ENCODE peak calls at places on chromosomes 12 and 14, in five cellular contexts. One of them, this sample, is unnamed. For H3K36me3 and H3K4me1, the result is how much of the 10 kb centered on the place peaks cover.

GRCh38 chr14:100747021-100747586 is 20.4 kb downstream of the DLK1 start:
- DNase-seq in osteoblast: peak
- DNase-seq in keratinocyte: peak
- DNase-seq in CD4-positive, alpha-beta memory T cell: no peak
- DNase-seq in cardiac muscle cell: no peak
- DNase-seq in this sample: peak

GRCh38 chr14:81313775-81314429 is 86.2 kb downstream of the STON2 start:
- DNase-seq in CD4-positive, alpha-beta memory T cell: no peak
- DNase-seq in cardiac muscle cell: no peak
- DNase-seq in osteoblast: no peak
- DNase-seq in keratinocyte: no peak
- DNase-seq in this sample: no peak

GRCh38 chr14:64337901-64338615 is 43.9 kb upstream of the ESR2 start:
- DNase-seq in cardiac muscle cell: peak
- DNase-seq in CD4-positive, alpha-beta memory T cell: no peak
- DNase-seq in keratinocyte: no peak
- DNase-seq in osteoblast: peak
- DNase-seq in this sample: peak

GRCh38 chr12:991350-992278 is 591 bp downstream of the ERC1 start:
- DNase-seq in cardiac muscle cell: no peak
- DNase-seq in keratinocyte: no peak
- DNase-seq in CD4-positive, alpha-beta memory T cell: peak
- DNase-seq in osteoblast: peak
- DNase-seq in this sample: no peak

GRCh38 chr12:126582231-126582630 is 1517.0 kb downstream of the AACS start:
- DNase-seq in keratinocyte: no peak
- DNase-seq in cardiac muscle cell: no peak
- DNase-seq in CD4-positive, alpha-beta memory T cell: no peak
- DNase-seq in osteoblast: no peak
- DNase-seq in this sample: no peak

GRCh38 chr12:50222275-50222783 is 55.2 kb upstream of the CERS5 start:
- DNase-seq in keratinocyte: no peak
- DNase-seq in CD4-positive, alpha-beta memory T cell: peak
- DNase-seq in cardiac muscle cell: peak
- DNase-seq in osteoblast: peak
- DNase-seq in this sample: peak

GRCh38 chr14:60647837-60648168 is 1.5 kb downstream of the SIX1 start:
- DNase-seq in osteoblast: peak
- DNase-seq in CD4-positive, alpha-beta memory T cell: no peak
- DNase-seq in cardiac muscle cell: no peak
- DNase-seq in keratinocyte: no peak
- DNase-seq in this sample: no peak

GRCh38 chr14:55556929-55557623 is 22.9 kb upstream of the KTN1 start:
- DNase-seq in cardiac muscle cell: peak
- DNase-seq in CD4-positive, alpha-beta memory T cell: no peak
- DNase-seq in keratinocyte: peak
- DNase-seq in osteoblast: peak
- DNase-seq in this sample: peak

GRCh38 chr12:124316257-124316656 is 21.4 kb downstream of the RFLNA start:
- DNase-seq in cardiac muscle cell: no peak
- DNase-seq in keratinocyte: no peak
- DNase-seq in CD4-positive, alpha-beta memory T cell: no peak
- DNase-seq in osteoblast: no peak
- DNase-seq in this sample: no peak

GRCh38 chr14:89430271-89430620 is 13.2 kb upstream of the FOXN3 start:
- DNase-seq in osteoblast: no peak
- DNase-seq in keratinocyte: no peak
- DNase-seq in cardiac muscle cell: no peak
- DNase-seq in CD4-positive, alpha-beta memory T cell: no peak
- DNase-seq in this sample: no peak

GRCh38 chr12:69423037-69423905 is 46.9 kb upstream of the FRS2 start:
- DNase-seq in osteoblast: no peak
- DNase-seq in CD4-positive, alpha-beta memory T cell: no peak
- DNase-seq in keratinocyte: no peak
- DNase-seq in cardiac muscle cell: no peak
- DNase-seq in this sample: no peak

GRCh38 chr12:114759635-114760034 is 75.7 kb upstream of the TBX3 start:
- DNase-seq in osteoblast: no peak
- DNase-seq in CD4-positive, alpha-beta memory T cell: no peak
- DNase-seq in cardiac muscle cell: no peak
- DNase-seq in keratinocyte: no peak
- DNase-seq in this sample: no peak

GRCh38 chr12:97530237-97530636 is 67.6 kb downstream of the RMST start:
- DNase-seq in cardiac muscle cell: no peak
- DNase-seq in keratinocyte: no peak
- DNase-seq in osteoblast: no peak
- DNase-seq in CD4-positive, alpha-beta memory T cell: no peak
- DNase-seq in this sample: no peak

GRCh38 chr14:105138021-105138541 is 30.5 kb downstream of the JAG2 start:
- DNase-seq in cardiac muscle cell: no peak
- DNase-seq in osteoblast: peak
- DNase-seq in CD4-positive, alpha-beta memory T cell: no peak
- DNase-seq in keratinocyte: no peak
- DNase-seq in this sample: no peak

GRCh38 chr12:94272280-94272679 is 123.9 kb downstream of the PLXNC1 start:
- DNase-seq in CD4-positive, alpha-beta memory T cell: no peak
- DNase-seq in keratinocyte: no peak
- DNase-seq in osteoblast: no peak
- DNase-seq in cardiac muscle cell: no peak
- DNase-seq in this sample: no peak

GRCh38 chr14:44154889-44155288 is 352.2 kb downstream of the FSCB start:
- DNase-seq in osteoblast: peak
- DNase-seq in keratinocyte: no peak
- DNase-seq in CD4-positive, alpha-beta memory T cell: no peak
- DNase-seq in cardiac muscle cell: no peak
- DNase-seq in this sample: no peak

GRCh38 chr12:15088115-15088514 is 115.3 kb downstream of the PDE6H start:
- DNase-seq in cardiac muscle cell: no peak
- DNase-seq in keratinocyte: no peak
- DNase-seq in osteoblast: no peak
- DNase-seq in CD4-positive, alpha-beta memory T cell: no peak
- DNase-seq in this sample: no peak

GRCh38 chr14:50035214-50035613 is 81.2 kb downstream of the VCPKMT start:
- DNase-seq in keratinocyte: peak
- DNase-seq in cardiac muscle cell: no peak
- DNase-seq in osteoblast: no peak
- DNase-seq in CD4-positive, alpha-beta memory T cell: no peak
- DNase-seq in this sample: no peak

GRCh38 chr12:124412646-124413015 is 117.7 kb downstream of the RFLNA start:
- DNase-seq in keratinocyte: no peak
- DNase-seq in CD4-positive, alpha-beta memory T cell: no peak
- DNase-seq in cardiac muscle cell: no peak
- DNase-seq in osteoblast: no peak
- DNase-seq in this sample: no peak

GRCh38 chr14:96741151-96741977 is 55.8 kb upstream of the VRK1 start:
- DNase-seq in cardiac muscle cell: peak
- DNase-seq in osteoblast: peak
- DNase-seq in CD4-positive, alpha-beta memory T cell: peak
- DNase-seq in keratinocyte: no peak
- DNase-seq in this sample: peak

GRCh38 chr14:45790293-45790692 is 537.3 kb upstream of the MIS18BP1 start:
- DNase-seq in osteoblast: no peak
- DNase-seq in keratinocyte: no peak
- DNase-seq in cardiac muscle cell: no peak
- DNase-seq in CD4-positive, alpha-beta memory T cell: no peak
- DNase-seq in this sample: no peak

GRCh38 chr12:76012656-76013055 is 18.9 kb downstream of the PHLDA1 start:
- DNase-seq in osteoblast: no peak
- DNase-seq in cardiac muscle cell: no peak
- DNase-seq in keratinocyte: no peak
- DNase-seq in CD4-positive, alpha-beta memory T cell: no peak
- DNase-seq in this sample: no peak

GRCh38 chr12:76014007-76014406 is 17.6 kb downstream of the PHLDA1 start:
- DNase-seq in CD4-positive, alpha-beta memory T cell: no peak
- DNase-seq in osteoblast: no peak
- DNase-seq in keratinocyte: no peak
- DNase-seq in cardiac muscle cell: peak
- DNase-seq in this sample: no peak

GRCh38 chr12:76008438-76008837 is 23.1 kb downstream of the PHLDA1 start:
- DNase-seq in osteoblast: no peak
- DNase-seq in cardiac muscle cell: no peak
- DNase-seq in keratinocyte: no peak
- DNase-seq in CD4-positive, alpha-beta memory T cell: no peak
- DNase-seq in this sample: no peak

GRCh38 chr12:76013603-76014002 is 18.0 kb downstream of the PHLDA1 start:
- DNase-seq in CD4-positive, alpha-beta memory T cell: no peak
- DNase-seq in cardiac muscle cell: no peak
- DNase-seq in osteoblast: peak
- DNase-seq in keratinocyte: no peak
- DNase-seq in this sample: peak

GRCh38 chr12:76010732-76011458 is 20.7 kb downstream of the PHLDA1 start:
- DNase-seq in cardiac muscle cell: no peak
- DNase-seq in keratinocyte: no peak
- DNase-seq in CD4-positive, alpha-beta memory T cell: no peak
- DNase-seq in osteoblast: peak
- DNase-seq in this sample: peak
- H3K27ac ChIP-seq in cardiac muscle cell: no peak
- H3K27ac ChIP-seq in keratinocyte: no peak
- H3K27ac ChIP-seq in CD4-positive, alpha-beta memory T cell: no peak
- H3K27ac ChIP-seq in osteoblast: peak
- H3K27ac ChIP-seq in this sample: peak

DNA sequence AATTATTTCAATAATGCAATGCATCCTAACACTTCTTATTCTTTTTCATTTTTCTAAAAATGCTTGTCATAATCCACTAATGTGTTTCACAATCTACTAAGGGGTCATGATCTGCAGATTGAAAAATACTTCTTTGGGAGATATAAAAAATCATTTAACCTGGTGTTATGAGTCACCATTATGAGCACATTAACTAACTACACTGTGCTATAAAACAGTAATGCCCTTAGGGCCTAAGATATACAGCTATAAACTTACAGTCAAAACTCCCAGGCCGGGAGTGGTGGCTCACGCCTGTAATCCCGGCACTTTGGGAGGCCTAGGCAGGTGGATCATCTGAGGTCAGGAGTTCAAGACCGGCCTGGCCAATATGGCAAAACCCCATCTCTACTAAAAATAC is 14.2 kb downstream of the ATXN2 start:
- DNase-seq in osteoblast: no peak
- DNase-seq in cardiac muscle cell: no peak
- DNase-seq in keratinocyte: no peak
- DNase-seq in CD4-positive, alpha-beta memory T cell: no peak
- DNase-seq in this sample: no peak
- H3K36me3 ChIP-seq in osteoblast: under half
- H3K36me3 ChIP-seq in cardiac muscle cell: under half
- H3K36me3 ChIP-seq in keratinocyte: under half
- H3K36me3 ChIP-seq in CD4-positive, alpha-beta memory T cell: under half
- H3K36me3 ChIP-seq in this sample: under half

GRCh38 chr12:89671469-89671868 is 37.2 kb downstream of the ATP2B1 start:
- DNase-seq in cardiac muscle cell: no peak
- DNase-seq in osteoblast: peak
- DNase-seq in keratinocyte: no peak
- DNase-seq in CD4-positive, alpha-beta memory T cell: no peak
- DNase-seq in this sample: peak

GRCh38 chr12:89676935-89677334 is 31.7 kb downstream of the ATP2B1 start:
- DNase-seq in keratinocyte: no peak
- DNase-seq in cardiac muscle cell: no peak
- DNase-seq in osteoblast: no peak
- DNase-seq in CD4-positive, alpha-beta memory T cell: no peak
- DNase-seq in this sample: no peak

GRCh38 chr12:89672589-89672979 is 36.1 kb downstream of the ATP2B1 start:
- DNase-seq in cardiac muscle cell: no peak
- DNase-seq in CD4-positive, alpha-beta memory T cell: no peak
- DNase-seq in keratinocyte: no peak
- DNase-seq in osteoblast: no peak
- DNase-seq in this sample: no peak

GRCh38 chr12:89674326-89674942 is 34.2 kb downstream of the ATP2B1 start:
- DNase-seq in keratinocyte: no peak
- DNase-seq in CD4-positive, alpha-beta memory T cell: no peak
- DNase-seq in cardiac muscle cell: no peak
- DNase-seq in osteoblast: no peak
- DNase-seq in this sample: no peak

GRCh38 chr12:89673603-89674002 is 35.0 kb downstream of the ATP2B1 start:
- DNase-seq in keratinocyte: no peak
- DNase-seq in cardiac muscle cell: no peak
- DNase-seq in osteoblast: no peak
- DNase-seq in CD4-positive, alpha-beta memory T cell: no peak
- DNase-seq in this sample: no peak
- H3K4me1 ChIP-seq in keratinocyte: under half
- H3K4me1 ChIP-seq in cardiac muscle cell: under half
- H3K4me1 ChIP-seq in osteoblast: under half
- H3K4me1 ChIP-seq in CD4-positive, alpha-beta memory T cell: half or more
- H3K4me1 ChIP-seq in this sample: under half

DNA sequence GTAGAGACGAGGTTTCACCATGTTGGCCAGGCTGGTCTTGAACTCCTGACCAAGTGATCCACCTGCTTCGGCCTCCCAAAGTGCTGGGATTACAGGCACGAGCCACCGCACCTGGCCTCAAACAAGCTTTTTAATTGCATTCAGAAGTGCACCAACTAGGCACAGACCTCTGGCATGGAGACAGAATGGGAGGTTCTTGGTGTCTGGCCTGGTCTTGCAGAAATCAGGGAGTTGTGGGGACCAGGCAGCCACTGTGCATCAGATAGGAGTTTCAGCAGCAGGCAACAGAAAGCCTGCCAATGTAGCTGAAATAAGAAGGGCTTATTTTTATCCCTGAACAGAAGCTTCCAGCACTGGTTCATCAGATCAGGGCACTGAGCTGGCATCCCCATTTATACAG is 22.2 kb upstream of the TCL1B start:
- DNase-seq in keratinocyte: no peak
- DNase-seq in osteoblast: no peak
- DNase-seq in CD4-positive, alpha-beta memory T cell: no peak
- DNase-seq in cardiac muscle cell: no peak
- DNase-seq in this sample: no peak
- H3K27ac ChIP-seq in keratinocyte: no peak
- H3K27ac ChIP-seq in osteoblast: no peak
- H3K27ac ChIP-seq in CD4-positive, alpha-beta memory T cell: no peak
- H3K27ac ChIP-seq in cardiac muscle cell: no peak
- H3K27ac ChIP-seq in this sample: no peak

DNA sequence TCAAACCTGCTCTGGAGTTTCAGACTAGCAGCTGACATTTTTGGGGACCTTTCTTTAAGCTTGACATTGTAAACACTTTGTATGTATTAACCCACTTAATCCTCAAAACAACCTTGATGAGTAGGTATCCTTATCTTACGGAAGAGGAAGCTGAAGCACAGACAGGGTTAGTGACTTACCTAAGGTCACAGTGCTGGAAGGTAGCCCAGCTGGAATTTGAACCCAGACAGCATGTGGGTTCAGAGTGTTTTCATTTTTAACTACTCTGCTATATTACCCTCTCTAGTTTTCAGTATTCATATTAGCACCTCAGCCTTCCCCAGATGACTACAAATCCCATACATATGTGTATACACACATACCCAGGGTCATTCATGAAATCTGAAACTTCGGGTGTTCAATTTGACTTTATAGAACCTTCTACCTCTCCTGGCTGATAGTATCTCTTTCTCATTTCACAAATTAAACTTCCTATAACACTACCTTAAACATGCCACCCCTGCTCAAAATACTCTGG is 13.9 kb downstream of the LPCAT3 start:
- DNase-seq in osteoblast: no peak
- DNase-seq in keratinocyte: no peak
- DNase-seq in cardiac muscle cell: no peak
- DNase-seq in CD4-positive, alpha-beta memory T cell: no peak
- DNase-seq in this sample: no peak
- H3K36me3 ChIP-seq in osteoblast: under half
- H3K36me3 ChIP-seq in keratinocyte: under half
- H3K36me3 ChIP-seq in cardiac muscle cell: under half
- H3K36me3 ChIP-seq in CD4-positive, alpha-beta memory T cell: under half
- H3K36me3 ChIP-seq in this sample: under half